ENCODE peak calls at places on chromosomes 2 and 18, in five cellular contexts. E, A, L, G and T are unnamed samples.

GRCh38 chr18:43526436-43527150 is 249.3 kb upstream of the SYT4 start:
- DNase-seq in A (no peak), E (no peak), L (no peak), G (no peak), T (no peak)

GRCh38 chr2:241907171-241907570 is 37.6 kb downstream of the RTP5 start:
- DNase-seq in L (no peak), G (no peak), E (no peak), A (no peak), T (no peak)

GRCh38 chr2:17591846-17592245 is 51.4 kb downstream of the VSNL1 start:
- DNase-seq in A (no peak), G (no peak), L (no peak), E (no peak), T (no peak)

GRCh38 chr2:130378206-130378897 is 22.5 kb downstream of the PTPN18 start:
- DNase-seq in E (no peak), L (no peak), A (no peak), G (no peak), T (no peak)

GRCh38 chr2:10124538-10125045 is 2.1 kb downstream of the RRM2 start:
- DNase-seq in L (no peak), A (no peak), G (peak; percentile 78), E (peak; percentile 45), T (peak; percentile 52)

GRCh38 chr2:16729335-16729734 is 63.7 kb upstream of the CYRIA start:
- DNase-seq in E (no peak), L (no peak), G (no peak), A (no peak), T (no peak)

GRCh38 chr18:48022531-48023330 is 92.3 kb upstream of the SMAD2 start:
- DNase-seq in A (no peak), G (peak; percentile 66), E (no peak), L (no peak), T (peak; percentile 54)

GRCh38 chr2:7792031-7792651 is 874.9 kb downstream of the RNF144A start:
- DNase-seq in L (no peak), E (no peak), G (no peak), A (no peak), T (no peak)

GRCh38 chr2:151669585-151670081 is 64.6 kb downstream of the NEB start:
- DNase-seq in G (no peak), E (peak; percentile 13), A (no peak), L (no peak), T (peak; percentile 14)

GRCh38 chr2:105081006-105081701 is 43.3 kb downstream of the MRPS9 start:
- DNase-seq in L (no peak), A (no peak), E (no peak), G (peak; percentile 38), T (no peak)

GRCh38 chr18:23703057-23703986 is 14.1 kb downstream of the LAMA3 start:
- DNase-seq in E (no peak), G (peak; percentile 79), L (peak; percentile 59), A (no peak), T (no peak)

GRCh38 chr2:130355181-130355577 is 677 bp upstream of the PTPN18 start:
- DNase-seq in E (no peak), L (no peak), G (peak; percentile 43), A (no peak), T (no peak)

GRCh38 chr2:232970051-232970450 is 43.0 kb downstream of the NGEF start:
- DNase-seq in L (no peak), A (no peak), E (no peak), G (peak; percentile 11), T (no peak)

GRCh38 chr2:134319581-134320246 is 65.8 kb downstream of the MGAT5 start:
- DNase-seq in L (no peak), E (no peak), A (no peak), G (no peak), T (no peak)

GRCh38 chr18:58223717-58224424 is 179.8 kb downstream of the NEDD4L start:
- DNase-seq in A (no peak), L (peak; percentile 82), E (no peak), G (peak; percentile 96), T (peak; percentile 22)

GRCh38 chr18:74834424-74835309 is 237.0 kb downstream of the ZNF407 start:
- DNase-seq in E (no peak), A (no peak), G (no peak), L (no peak), T (no peak)

GRCh38 chr18:47260138-47260923 is 8.9 kb upstream of the SKOR2 start:
- DNase-seq in L (no peak), E (no peak), A (no peak), G (peak; percentile 42), T (no peak)

GRCh38 chr18:48547456-48548403 is 8.9 kb downstream of the CTIF start:
- DNase-seq in E (no peak), L (peak; percentile 89), A (no peak), G (peak; percentile 99), T (peak; percentile 29)

GRCh38 chr2:161128885-161129284 is 31.3 kb upstream of the TANK start:
- DNase-seq in G (no peak), E (no peak), A (no peak), L (no peak), T (no peak)

GRCh38 chr18:45156941-45157340 is 458.3 kb upstream of the SLC14A2 start:
- DNase-seq in A (no peak), E (no peak), L (no peak), G (peak; percentile 27), T (no peak)

GRCh38 chr2:189581354-189582139 is 961 bp upstream of the SLC40A1 start:
- DNase-seq in G (no peak), A (no peak), L (no peak), E (no peak), T (no peak)

GRCh38 chr2:233247744-233248143 is 3.7 kb upstream of the ATG16L1 start:
- DNase-seq in E (peak; percentile 41), G (peak; percentile 36), A (no peak), L (peak; percentile 19), T (no peak)

GRCh38 chr2:8414946-8415869 is 266.6 kb upstream of the ID2 start:
- DNase-seq in E (no peak), L (no peak), A (no peak), G (no peak), T (no peak)

GRCh38 chr2:219440388-219441256 is 6.0 kb downstream of the SPEG start:
- DNase-seq in A (no peak), G (peak; percentile 61), L (no peak), E (no peak), T (no peak)

GRCh38 chr18:78268226-78268625 is 711.4 kb upstream of the SALL3 start:
- DNase-seq in G (no peak), E (no peak), A (no peak), L (no peak), T (no peak)

GRCh38 chr2:9675369-9676351 is 44.9 kb upstream of the YWHAQ start:
- DNase-seq in L (peak; percentile 88), A (no peak), G (peak; percentile 98), E (no peak), T (peak; percentile 57)

GRCh38 chr2:38233231-38233983 is 143.7 kb downstream of the ATL2 start:
- DNase-seq in L (peak; percentile 76), A (no peak), G (peak; percentile 75), E (no peak), T (no peak)